ENCODE peak calls at places on chromosomes 5 and 9, in four cellular contexts. C, I, E and D are unnamed samples.

GRCh38 chr5:181133610-181134231 is 2.8 kb upstream of the OR2V1 start:
- DNase-seq in C (no peak), E (no peak), I (peak), D (no peak)

GRCh38 chr5:78591227-78591626 is 57.3 kb downstream of the LHFPL2 start:
- DNase-seq in C (no peak), I (no peak), E (no peak), D (no peak)

GRCh38 chr5:54309751-54310432 is 481 bp downstream of the ARL15 start:
- DNase-seq in E (peak), I (peak), C (no peak), D (no peak)

GRCh38 chr9:128056887-128057723 is 10.0 kb downstream of the NAIF1 start:
- DNase-seq in C (peak), I (no peak), E (no peak), D (no peak)

GRCh38 chr9:95315108-95315746 is 2.3 kb downstream of the FANCC start:
- DNase-seq in C (no peak), E (no peak), I (no peak), D (no peak)

GRCh38 chr9:122126340-122127333 is 32.9 kb downstream of the NDUFA8 start:
- DNase-seq in C (no peak), I (peak), E (no peak), D (no peak)

GRCh38 chr9:89853161-89853560 is 248.3 kb downstream of the GADD45G start:
- DNase-seq in I (no peak), C (no peak), E (no peak), D (no peak)

GRCh38 chr5:74581988-74582365 is 58.6 kb downstream of the ENC1 start:
- DNase-seq in C (no peak), I (no peak), E (no peak), D (no peak)

GRCh38 chr9:26245072-26245471 is 566.8 kb upstream of the TUSC1 start:
- DNase-seq in I (no peak), E (no peak), C (no peak), D (no peak)

GRCh38 chr5:151892393-151892792 is 32.3 kb downstream of the GLRA1 start:
- DNase-seq in I (no peak), C (peak), E (peak), D (peak)

GRCh38 chr9:76756273-76756650 is 8.0 kb upstream of the PCA3 start:
- DNase-seq in C (peak), I (peak), E (peak), D (peak)

GRCh38 chr9:35001803-35002502 is 12.4 kb downstream of the DNAJB5 start:
- DNase-seq in I (no peak), C (no peak), E (no peak), D (no peak)

GRCh38 chr5:151101151-151101550 is 20.3 kb upstream of the TNIP1 start:
- DNase-seq in E (no peak), C (no peak), I (no peak), D (no peak)

GRCh38 chr9:123550012-123550411 is 194.0 kb downstream of the CRB2 start:
- DNase-seq in E (no peak), C (peak), I (no peak), D (no peak)

GRCh38 chr9:124388275-124389048 is 26.8 kb downstream of the PSMB7 start:
- DNase-seq in I (no peak), C (no peak), E (no peak), D (no peak)

GRCh38 chr5:180844432-180844831 is 16.6 kb downstream of the ZFP62 start:
- DNase-seq in E (no peak), C (no peak), I (no peak), D (peak)

GRCh38 chr5:142888469-142889085 is 118.4 kb downstream of the ARHGAP26 start:
- DNase-seq in I (no peak), E (no peak), C (no peak), D (peak)

GRCh38 chr5:58979090-58979489 is 396.2 kb downstream of the RAB3C start:
- DNase-seq in I (no peak), E (no peak), C (no peak), D (no peak)

GRCh38 chr5:19143935-19144334 is 844.1 kb downstream of the CDH18 start:
- DNase-seq in C (no peak), I (no peak), E (no peak), D (no peak)